ENCODE peak calls at places on chromosomes 6 and 20, in five cellular contexts. I, K, E, L and O are unnamed samples.

GRCh38 chr20:20666359-20666758 is 46.1 kb downstream of the RALGAPA2 start:
- DNase-seq in K (no peak), E (no peak), I (no peak), L (no peak), O (no peak)

GRCh38 chr20:38604873-38605303 is 3.3 kb downstream of the ARHGAP40 start:
- DNase-seq in L (no peak), I (no peak), K (peak; percentile 94), E (no peak), O (no peak)

GRCh38 chr6:170244721-170245201 is 46.1 kb downstream of the DLL1 start:
- DNase-seq in I (no peak), K (no peak), L (no peak), E (no peak), O (no peak)

GRCh38 chr6:83592770-83593394 is 80.5 kb downstream of the PRSS35 start:
- DNase-seq in E (no peak), L (no peak), K (peak; percentile 52), I (no peak), O (no peak)

GRCh38 chr6:149942461-149942829 is 631 bp downstream of the ULBP2 start:
- DNase-seq in E (no peak), I (no peak), L (no peak), K (no peak), O (no peak)

GRCh38 chr6:1105833-1106400 is 206.0 kb upstream of the FOXQ1 start:
- DNase-seq in I (no peak), E (no peak), K (no peak), L (no peak), O (no peak)

GRCh38 chr6:13011612-13012146 is 295.1 kb downstream of the PHACTR1 start:
- DNase-seq in K (no peak), L (no peak), I (no peak), E (no peak), O (no peak)

GRCh38 chr20:45368221-45368980 is 5.4 kb downstream of the SYS1 start:
- DNase-seq in I (no peak), L (peak; percentile 20), K (no peak), E (peak; percentile 66), O (no peak)

GRCh38 chr20:4135385-4136077 is 120.2 kb upstream of the RNF24 start:
- DNase-seq in K (peak; percentile 100), I (peak; percentile 46), E (peak; percentile 78), L (no peak), O (no peak)

GRCh38 chr6:38846844-38847243 is 131.7 kb downstream of the DNAH8 start:
- DNase-seq in I (no peak), E (no peak), L (no peak), K (no peak), O (no peak)

GRCh38 chr6:71375676-71376075 is 87.1 kb downstream of the OGFRL1 start:
- DNase-seq in L (no peak), K (peak; percentile 35), E (no peak), I (no peak), O (no peak)

GRCh38 chr6:133682506-133683290 is 206.2 kb upstream of the TCF21 start:
- DNase-seq in L (no peak), I (no peak), K (no peak), E (no peak), O (no peak)

GRCh38 chr6:168413018-168413720 is 27.8 kb upstream of the SMOC2 start:
- DNase-seq in E (no peak), L (no peak), K (no peak), I (no peak), O (no peak)

GRCh38 chr6:1739680-1740079 is 130.0 kb downstream of the FOXC1 start:
- DNase-seq in K (no peak), L (no peak), E (no peak), I (no peak), O (no peak)

GRCh38 chr6:169044376-169045230 is 209.0 kb downstream of the THBS2 start:
- DNase-seq in K (no peak), I (no peak), L (no peak), E (no peak), O (no peak)

GRCh38 chr20:37576911-37577310 is 49.2 kb upstream of the BLCAP start:
- DNase-seq in L (no peak), K (no peak), E (no peak), I (no peak), O (no peak)

GRCh38 chr6:80197474-80197873 is 91.0 kb downstream of the BCKDHB start:
- DNase-seq in I (no peak), L (no peak), K (peak; percentile 3), E (no peak), O (no peak)

GRCh38 chr20:50256577-50256976 is 65.9 kb downstream of the CEBPB start:
- DNase-seq in L (no peak), E (no peak), K (no peak), I (no peak), O (no peak)

GRCh38 chr6:3341467-3341866 is 82.7 kb downstream of the PSMG4 start:
- DNase-seq in E (no peak), K (no peak), I (no peak), L (no peak), O (no peak)

GRCh38 chr6:153183925-153184324 is 52.8 kb upstream of the RGS17 start:
- DNase-seq in E (no peak), K (no peak), L (no peak), I (no peak), O (no peak)

GRCh38 chr6:56046576-56046975 is 171.2 kb upstream of the BMP5 start:
- DNase-seq in K (no peak), E (peak; percentile 16), I (no peak), L (no peak), O (no peak)

GRCh38 chr6:30483677-30484279 is 5.5 kb upstream of the HLA-E start:
- DNase-seq in K (peak; percentile 61), E (no peak), I (no peak), L (peak; percentile 45), O (no peak)

GRCh38 chr6:160418370-160418769 is 70.2 kb downstream of the SLC22A3 start:
- DNase-seq in I (no peak), K (no peak), E (no peak), L (no peak), O (no peak)

DNA sequence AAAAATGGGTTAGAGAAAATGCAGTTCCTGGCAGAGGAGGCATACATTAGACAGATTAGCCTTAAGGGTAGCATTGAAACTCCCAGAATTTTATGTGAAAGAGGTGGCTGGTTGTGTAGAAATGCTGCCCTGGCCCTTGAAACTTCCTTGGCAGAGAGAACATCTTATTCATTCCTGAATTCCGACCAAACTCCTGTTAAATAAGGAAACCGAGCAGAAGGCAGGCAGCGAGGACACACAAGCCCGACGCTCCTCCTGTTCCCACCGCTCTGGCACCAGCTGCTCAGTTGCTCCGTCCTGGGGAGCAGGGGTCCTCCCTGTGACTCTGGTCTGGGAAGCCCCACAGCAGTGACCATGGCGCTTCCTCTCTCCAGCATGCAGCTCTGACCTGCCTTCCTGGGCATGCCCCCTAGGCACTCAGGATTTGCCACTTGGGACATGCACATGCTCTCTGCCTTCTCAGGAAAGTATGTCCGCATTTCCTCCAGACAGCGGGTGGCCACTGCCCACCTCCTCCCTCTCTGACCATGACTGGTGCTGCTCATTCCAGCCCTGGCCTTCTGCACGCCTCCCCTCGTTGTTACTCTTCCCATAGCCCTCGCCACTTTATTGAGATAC is 35.2 kb upstream of the CLDN20 start:
- DNase-seq in E (no peak), I (no peak), K (no peak), L (no peak), O (no peak)
- H3K27ac ChIP-seq in E (no peak overlapping the region), I (no peak overlapping the region), K (no peak overlapping the region), L (no peak overlapping the region), O (no peak overlapping the region)

GRCh38 chr6:158667360-158667981 is 17.6 kb downstream of the SYTL3 start:
- DNase-seq in K (no peak), I (no peak), L (no peak), E (no peak), O (no peak)

GRCh38 chr6:158666637-158667359 is 16.9 kb downstream of the SYTL3 start:
- DNase-seq in I (no peak), L (no peak), E (peak; percentile 73), K (no peak), O (no peak)

GRCh38 chr6:158669145-158670035 is 19.5 kb downstream of the SYTL3 start:
- DNase-seq in L (no peak), E (no peak), I (no peak), K (no peak), O (no peak)

GRCh38 chr6:158665332-158665731 is 15.5 kb downstream of the SYTL3 start:
- DNase-seq in K (no peak), I (no peak), L (no peak), E (no peak), O (no peak)

GRCh38 chr6:158668707-158669103 is 18.9 kb downstream of the SYTL3 start:
- DNase-seq in L (no peak), I (no peak), K (no peak), E (no peak), O (no peak)
- H3K27ac ChIP-seq in L (no peak overlapping the region), I (no peak overlapping the region), K (no peak overlapping the region), E (no peak overlapping the region), O (no peak overlapping the region)

GRCh38 chr6:125102411-125102810 is 51.2 kb upstream of the TPD52L1 start:
- DNase-seq in I (no peak), K (no peak), L (no peak), E (no peak), O (no peak)
- H3K27ac ChIP-seq in I (no peak overlapping the region), K (peak overlapping the region; percentile 71), L (no peak overlapping the region), E (no peak overlapping the region), O (no peak overlapping the region)

DNA sequence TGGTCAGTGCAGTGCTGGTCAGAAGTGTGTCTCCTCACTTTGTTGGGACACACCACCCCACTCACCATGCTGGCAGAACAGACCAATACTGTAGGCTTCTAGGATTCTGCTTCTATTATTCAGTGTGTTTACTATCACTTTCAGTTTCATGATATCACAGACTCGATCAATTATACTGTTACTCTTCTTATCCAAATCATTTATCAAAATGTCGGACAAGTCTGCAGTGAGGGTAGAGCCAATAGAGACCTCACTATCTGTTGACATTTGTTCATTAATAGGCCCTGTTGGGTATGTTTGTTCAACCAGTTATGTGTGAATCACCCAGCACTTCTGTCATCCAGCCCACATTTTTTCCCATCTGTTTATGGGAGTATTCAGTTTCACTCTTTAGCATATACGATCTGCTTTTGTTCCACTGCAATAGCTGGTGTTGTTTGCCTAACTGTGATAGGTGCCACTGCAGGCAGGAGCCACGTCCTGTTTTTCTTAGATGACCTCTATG is 140.1 kb downstream of the NRN1 start:
- DNase-seq in L (no peak), E (no peak), I (no peak), K (peak; percentile 22), O (no peak)
- H3K27ac ChIP-seq in L (peak overlapping the region; percentile 40), E (no peak overlapping the region), I (no peak overlapping the region), K (no peak overlapping the region), O (no peak overlapping the region)

GRCh38 chr6:11264100-11264499 is 31.6 kb upstream of the NEDD9 start:
- DNase-seq in E (no peak), K (no peak), L (no peak), I (no peak), O (no peak)
- H3K27ac ChIP-seq in E (no peak overlapping the region), K (peak overlapping the region; percentile 48), L (no peak overlapping the region), I (peak overlapping the region; percentile 42), O (no peak overlapping the region)

GRCh38 chr20:48626226-48626937 is 201.4 kb downstream of the PREX1 start:
- DNase-seq in E (peak; percentile 85), I (no peak), L (peak; percentile 61), K (no peak), O (no peak)
- H3K27ac ChIP-seq in E (peak overlapping the region; percentile 47), I (no peak overlapping the region), L (peak overlapping the region; percentile 44), K (no peak overlapping the region), O (no peak overlapping the region)